ENCODE peak calls at places on chromosomes 5 and 9, in nine cellular contexts. N, O, W, E, V, Q, S, I and J are unnamed samples.

GRCh38 chr5:7382588-7382987 is 13.3 kb upstream of the ADCY2 start:
- DNase-seq in N (no peak), O (no peak), W (no peak), E (no peak), V (no peak), Q (no peak), S (no peak), I (no peak), J (no peak)

GRCh38 chr9:74666625-74667316 is 169.6 kb downstream of the RORB start:
- DNase-seq in N (no peak), O (no peak), W (no peak), E (no peak), V (no peak), Q (no peak), S (no peak), I (no peak), J (no peak)

GRCh38 chr9:34279431-34279830 is 49.6 kb downstream of the KIF24 start:
- DNase-seq in N (no peak), O (no peak), W (no peak), E (peak; percentile 75), V (no peak), Q (no peak), S (no peak), I (no peak), J (no peak)

GRCh38 chr5:38673671-38674071 is 117.2 kb upstream of the LIFR start:
- DNase-seq in N (no peak), O (no peak), W (no peak), E (no peak), V (no peak), Q (no peak), S (no peak), I (no peak), J (no peak)

GRCh38 chr5:72452515-72453259 is 54.5 kb downstream of the ZNF366 start:
- DNase-seq in N (no peak), O (no peak), W (peak; percentile 71), E (no peak), V (peak; percentile 54), Q (no peak), S (no peak), I (no peak), J (no peak)

GRCh38 chr9:108953983-108954574 is 19.9 kb downstream of the ABITRAM start:
- DNase-seq in N (no peak), O (no peak), W (peak; percentile 55), E (peak; percentile 14), V (no peak), Q (no peak), S (peak; percentile 40), I (no peak), J (peak; percentile 41)

GRCh38 chr5:122704247-122705036 is 70.4 kb upstream of the SNX2 start:
- DNase-seq in N (no peak), O (no peak), W (peak; percentile 67), E (no peak), V (no peak), Q (no peak), S (peak; percentile 28), I (no peak), J (peak; percentile 28)

GRCh38 chr9:136310273-136311030 is 6.6 kb upstream of the CCDC187 start:
- DNase-seq in N (no peak), O (no peak), W (peak; percentile 55), E (peak; percentile 18), V (no peak), Q (no peak), S (no peak), I (no peak), J (no peak)

GRCh38 chr5:140648132-140648432 is 453 bp downstream of the IK start:
- DNase-seq in N (no peak), O (no peak), W (no peak), E (no peak), V (no peak), Q (no peak), S (no peak), I (no peak), J (no peak)

GRCh38 chr9:91001146-91001611 is 199.6 kb downstream of the SYK start:
- DNase-seq in N (peak; percentile 87), O (no peak), W (no peak), E (peak; percentile 80), V (no peak), Q (no peak), S (peak; percentile 89), I (no peak), J (no peak)

GRCh38 chr5:33195431-33196128 is 245.2 kb upstream of the TARS1 start:
- DNase-seq in N (no peak), O (no peak), W (no peak), E (no peak), V (no peak), Q (no peak), S (no peak), I (no peak), J (no peak)

GRCh38 chr5:36125868-36126267 is 25.8 kb downstream of the LMBRD2 start:
- DNase-seq in N (no peak), O (no peak), W (no peak), E (no peak), V (no peak), Q (no peak), S (no peak), I (no peak), J (no peak)

GRCh38 chr9:128972956-128973355 is 25.5 kb downstream of the NUP188 start:
- DNase-seq in N (no peak), O (no peak), W (no peak), E (no peak), V (no peak), Q (no peak), S (no peak), I (no peak), J (no peak)

GRCh38 chr5:161614342-161614741 is 67.8 kb upstream of the GABRB2 start:
- DNase-seq in N (no peak), O (no peak), W (no peak), E (no peak), V (no peak), Q (no peak), S (no peak), I (no peak), J (no peak)

GRCh38 chr5:55222819-55223124 is 4.3 kb downstream of the MCIDAS start:
- DNase-seq in N (no peak), O (no peak), W (no peak), E (no peak), V (no peak), Q (no peak), S (no peak), I (no peak), J (no peak)

GRCh38 chr5:93349613-93350012 is 231.4 kb downstream of the NR2F1-AS1 start:
- DNase-seq in N (no peak), O (no peak), W (no peak), E (no peak), V (no peak), Q (no peak), S (no peak), I (no peak), J (no peak)

GRCh38 chr9:99561435-99562262 is 260.0 kb upstream of the NR4A3 start:
- DNase-seq in N (no peak), O (no peak), W (no peak), E (no peak), V (no peak), Q (no peak), S (no peak), I (no peak), J (peak; percentile 52)

GRCh38 chr5:176364765-176365662 is at the start of gene ARL10:
- DNase-seq in N (no peak), O (peak; percentile 86), W (peak; percentile 61), E (peak; percentile 55), V (peak; percentile 41), Q (peak; percentile 67), S (peak; percentile 8), I (no peak), J (no peak)

GRCh38 chr9:89796606-89797005 is 191.8 kb downstream of the GADD45G start:
- DNase-seq in N (no peak), O (no peak), W (no peak), E (no peak), V (no peak), Q (no peak), S (no peak), I (no peak), J (no peak)

GRCh38 chr5:66538531-66538930 is 57.7 kb upstream of the MAST4 start:
- DNase-seq in N (no peak), O (no peak), W (no peak), E (no peak), V (no peak), Q (no peak), S (no peak), I (no peak), J (no peak)

GRCh38 chr9:89935791-89936190 is 331.0 kb downstream of the GADD45G start:
- DNase-seq in N (no peak), O (no peak), W (no peak), E (no peak), V (no peak), Q (no peak), S (no peak), I (no peak), J (no peak)

GRCh38 chr9:113895526-113895925 is 19.4 kb downstream of the ZNF618 start:
- DNase-seq in N (no peak), O (no peak), W (no peak), E (no peak), V (no peak), Q (no peak), S (no peak), I (no peak), J (no peak)

GRCh38 chr9:109297899-109298298 is 23.0 kb downstream of the EPB41L4B start:
- DNase-seq in N (no peak), O (no peak), W (no peak), E (no peak), V (no peak), Q (no peak), S (no peak), I (no peak), J (peak; percentile 72)

GRCh38 chr5:16544607-16545374 is 72.0 kb downstream of the RETREG1 start:
- DNase-seq in N (no peak), O (no peak), W (no peak), E (no peak), V (no peak), Q (no peak), S (no peak), I (no peak), J (no peak)

GRCh38 chr5:150778517-150779396 is at the start of gene SMIM3:
- DNase-seq in N (peak; percentile 83), O (peak; percentile 88), W (peak; percentile 90), E (peak; percentile 53), V (peak; percentile 86), Q (peak; percentile 65), S (peak; percentile 20), I (peak; percentile 54), J (peak; percentile 48)

GRCh38 chr9:77827104-77827784 is 179.1 kb upstream of the GNA14 start:
- DNase-seq in N (no peak), O (no peak), W (no peak), E (peak; percentile 4), V (no peak), Q (no peak), S (no peak), I (no peak), J (peak; percentile 81)

GRCh38 chr5:169980418-169981053 is at the start of gene INSYN2B:
- DNase-seq in N (peak; percentile 71), O (no peak), W (peak; percentile 88), E (no peak), V (peak; percentile 35), Q (peak; percentile 93), S (peak; percentile 87), I (no peak), J (peak; percentile 44)

GRCh38 chr9:123998278-123998925 is 13.2 kb upstream of the LHX2 start:
- DNase-seq in N (no peak), O (no peak), W (no peak), E (no peak), V (no peak), Q (no peak), S (no peak), I (no peak), J (no peak)

GRCh38 chr5:108193021-108193795 is 188.7 kb downstream of the FBXL17 start:
- DNase-seq in N (no peak), O (no peak), W (no peak), E (no peak), V (no peak), Q (no peak), S (no peak), I (no peak), J (no peak)

GRCh38 chr5:6602441-6602840 is 30.4 kb downstream of the NSUN2 start:
- DNase-seq in N (no peak), O (no peak), W (no peak), E (no peak), V (no peak), Q (no peak), S (no peak), I (no peak), J (no peak)

GRCh38 chr5:167716376-167716775 is 575.1 kb upstream of the WWC1 start:
- DNase-seq in N (no peak), O (no peak), W (no peak), E (no peak), V (no peak), Q (no peak), S (no peak), I (no peak), J (no peak)